ENCODE peak calls at places on chromosome 10, in nine cellular contexts. E, G, J, K, X, L, O, I and F are unnamed samples.

GRCh38 chr10:92849234-92849525 is 860 bp downstream of the EXOC6 start:
- DNase-seq in E (no peak), G (no peak), J (no peak), K (no peak), X (no peak), L (no peak), O (no peak), I (no peak), F (no peak)

GRCh38 chr10:58993480-58994221 is 182.8 kb upstream of the PHYHIPL start:
- DNase-seq in E (no peak), G (no peak), J (no peak), K (no peak), X (no peak), L (no peak), O (no peak), I (no peak), F (no peak)

GRCh38 chr10:27461312-27461711 is 42.8 kb upstream of the RAB18 start:
- DNase-seq in E (no peak), G (no peak), J (no peak), K (no peak), X (no peak), L (no peak), O (no peak), I (no peak), F (no peak)

GRCh38 chr10:95767884-95768556 is 12.1 kb downstream of the ENTPD1 start:
- DNase-seq in E (no peak), G (no peak), J (peak; percentile 5), K (no peak), X (no peak), L (no peak), O (peak; percentile 13), I (no peak), F (no peak)

GRCh38 chr10:106175760-106176377 is 988.6 kb downstream of the SORCS1 start:
- DNase-seq in E (peak; percentile 21), G (peak; percentile 14), J (no peak), K (no peak), X (no peak), L (no peak), O (peak; percentile 12), I (no peak), F (no peak)

GRCh38 chr10:90352288-90352687 is 505.6 kb downstream of the HTR7 start:
- DNase-seq in E (peak; percentile 18), G (peak; percentile 15), J (no peak), K (no peak), X (no peak), L (no peak), O (no peak), I (no peak), F (no peak)

GRCh38 chr10:17109475-17110207 is 20.0 kb downstream of the CUBN start:
- DNase-seq in E (no peak), G (no peak), J (no peak), K (no peak), X (no peak), L (no peak), O (peak; percentile 19), I (no peak), F (no peak)

GRCh38 chr10:112653215-112653614 is 206.2 kb downstream of the VTI1A start:
- DNase-seq in E (no peak), G (no peak), J (no peak), K (no peak), X (no peak), L (no peak), O (no peak), I (no peak), F (no peak)

GRCh38 chr10:114276066-114276465 is 37.0 kb downstream of the VWA2 start:
- DNase-seq in E (no peak), G (no peak), J (no peak), K (no peak), X (no peak), L (no peak), O (no peak), I (no peak), F (no peak)

GRCh38 chr10:103772096-103772845 is 83.1 kb downstream of the SH3PXD2A start:
- DNase-seq in E (peak; percentile 97), G (peak; percentile 81), J (peak; percentile 92), K (peak; percentile 72), X (peak; percentile 57), L (peak; percentile 54), O (peak; percentile 36), I (peak; percentile 85), F (peak; percentile 83)

GRCh38 chr10:101015582-101015973 is 15.4 kb downstream of the PDZD7 start:
- DNase-seq in E (no peak), G (no peak), J (no peak), K (no peak), X (no peak), L (no peak), O (no peak), I (no peak), F (no peak)

GRCh38 chr10:44723654-44724053 is 187.5 kb upstream of the TMEM72 start:
- DNase-seq in E (no peak), G (no peak), J (peak; percentile 82), K (no peak), X (no peak), L (no peak), O (no peak), I (no peak), F (no peak)

DNA sequence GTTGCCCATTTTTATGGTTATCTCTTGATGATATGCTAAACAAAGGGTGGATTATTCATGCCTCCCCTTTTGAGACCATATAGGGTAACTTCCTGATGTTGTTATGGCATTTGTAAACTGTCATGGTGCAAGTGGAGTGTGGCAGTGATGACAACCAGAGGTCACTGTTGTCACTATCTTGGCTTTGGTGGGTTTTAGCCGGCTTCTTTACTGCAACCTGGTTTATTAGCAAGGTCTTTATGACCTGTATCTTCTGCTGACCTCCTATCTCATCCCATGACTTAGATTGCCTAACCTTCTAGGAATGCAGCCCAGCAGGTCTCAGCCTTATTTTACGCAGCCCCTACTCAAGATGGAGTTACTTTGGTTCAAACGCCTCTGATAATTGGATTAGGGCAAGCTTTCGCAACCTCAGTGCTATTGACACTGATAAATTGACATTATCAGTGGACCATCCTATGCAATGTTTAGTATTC is 36.9 kb downstream of the BAG3 start:
- DNase-seq in E (peak; percentile 98), G (peak; percentile 54), J (no peak), K (no peak), X (no peak), L (no peak), O (no peak), I (no peak), F (no peak)
- H3K4me3 ChIP-seq in E (no peak overlapping the region), G (no peak overlapping the region), J (no peak overlapping the region), K (no peak overlapping the region), X (no peak overlapping the region), L (no peak overlapping the region), O (no peak overlapping the region), I (no peak overlapping the region), F (no peak overlapping the region)

DNA sequence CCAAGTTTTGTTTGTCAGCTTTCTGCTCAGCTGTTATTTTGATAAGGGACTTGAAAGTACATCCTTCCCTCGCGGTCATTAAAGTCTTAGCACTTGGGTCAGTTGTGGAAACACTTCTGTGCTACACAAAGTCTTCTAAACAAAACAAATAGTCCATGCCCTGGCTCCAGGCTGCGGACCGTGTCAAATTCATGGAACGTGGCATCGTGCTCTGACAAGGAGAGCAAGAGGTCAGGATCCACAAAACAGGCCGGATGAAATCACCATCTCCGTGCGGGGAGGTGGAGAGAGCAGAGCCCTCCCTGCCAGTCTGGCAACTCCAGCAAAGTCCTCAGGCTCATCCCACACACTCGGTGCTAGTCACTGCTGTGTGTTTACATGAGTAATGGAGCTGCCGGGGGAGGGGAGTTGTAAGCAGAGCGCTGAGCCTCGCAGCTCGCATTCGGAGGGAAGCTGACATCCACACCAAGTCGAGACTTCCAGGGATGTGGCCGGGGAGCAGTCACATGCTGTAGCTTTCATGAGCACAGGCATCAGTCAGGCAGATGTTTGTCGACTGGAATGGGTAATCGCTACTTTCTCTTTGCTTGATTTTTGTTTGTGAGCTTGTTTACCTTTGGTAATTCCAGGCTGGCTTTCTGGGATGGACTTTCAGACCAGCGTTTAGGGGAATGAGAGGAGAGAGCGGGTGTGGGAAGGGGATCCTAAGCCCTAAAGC is 147.6 kb downstream of the ARID5B start:
- DNase-seq in E (peak; percentile 98), G (peak; percentile 76), J (peak; percentile 91), K (peak; percentile 48), X (peak; percentile 57), L (peak; percentile 35), O (peak; percentile 82), I (peak; percentile 89), F (peak; percentile 97)
- H3K4me3 ChIP-seq in E (no peak overlapping the region), G (peak overlapping the region; percentile 11), J (peak overlapping the region; percentile 76), K (no peak overlapping the region), X (peak overlapping the region; percentile 17), L (peak overlapping the region; percentile 47), O (peak overlapping the region; percentile 37), I (peak overlapping the region; percentile 76), F (peak overlapping the region; percentile 77)

DNA sequence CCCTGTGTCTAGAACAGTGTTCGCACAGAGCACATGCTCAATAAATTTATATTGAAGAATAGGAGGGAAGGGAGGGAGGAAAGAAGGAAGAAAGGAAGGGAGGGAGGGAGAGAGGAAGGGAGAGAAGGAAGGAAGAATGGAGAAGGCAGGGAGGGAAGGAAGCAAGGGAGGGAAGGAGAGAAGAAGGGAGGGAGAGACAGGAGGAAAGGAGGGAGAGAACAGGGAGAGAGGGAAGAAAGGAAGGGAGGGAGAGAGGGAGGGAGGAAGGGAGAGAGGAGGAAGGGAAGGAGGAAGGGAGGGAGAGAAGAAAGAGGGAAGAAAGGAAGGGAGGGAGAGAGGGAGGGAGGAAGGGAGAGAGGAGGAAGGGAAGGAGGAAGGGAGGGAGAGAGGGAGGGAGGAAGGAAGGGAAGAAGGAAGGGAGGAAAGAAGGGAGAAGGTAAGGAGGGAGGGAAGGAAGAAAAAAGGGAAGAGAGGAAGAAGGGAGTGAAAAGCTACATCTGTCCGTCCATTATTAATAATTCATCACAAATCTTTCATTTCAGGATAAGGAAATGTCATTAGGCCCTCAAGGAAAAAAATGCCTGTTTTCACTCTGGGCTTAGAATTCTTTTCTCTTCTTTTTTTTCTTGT is 79.7 kb downstream of the GRK5 start:
- DNase-seq in E (no peak), G (no peak), J (no peak), K (no peak), X (no peak), L (no peak), O (no peak), I (no peak), F (no peak)
- H3K4me3 ChIP-seq in E (no peak overlapping the region), G (no peak overlapping the region), J (no peak overlapping the region), K (no peak overlapping the region), X (no peak overlapping the region), L (no peak overlapping the region), O (no peak overlapping the region), I (no peak overlapping the region), F (no peak overlapping the region)

GRCh38 chr10:70399177-70399576 is 4.8 kb upstream of the EIF4EBP2 start:
- DNase-seq in E (no peak), G (no peak), J (no peak), K (no peak), X (no peak), L (no peak), O (no peak), I (no peak), F (no peak)

GRCh38 chr10:70403483-70404035 is 386 bp upstream of the EIF4EBP2 start:
- DNase-seq in E (no peak), G (no peak), J (no peak), K (no peak), X (no peak), L (no peak), O (no peak), I (no peak), F (no peak)

GRCh38 chr10:70404906-70405824 is 1.2 kb downstream of the EIF4EBP2 start:
- DNase-seq in E (peak; percentile 79), G (peak; percentile 57), J (peak; percentile 95), K (no peak), X (peak; percentile 69), L (peak; percentile 22), O (peak; percentile 81), I (peak; percentile 83), F (peak; percentile 96)

GRCh38 chr10:70409772-70410171 is 5.8 kb downstream of the EIF4EBP2 start:
- DNase-seq in E (no peak), G (no peak), J (no peak), K (no peak), X (no peak), L (no peak), O (no peak), I (no peak), F (no peak)

GRCh38 chr10:70404036-70404905 is at the start of gene EIF4EBP2:
- DNase-seq in E (peak; percentile 97), G (peak; percentile 96), J (peak; percentile 83), K (peak; percentile 95), X (peak; percentile 99), L (peak; percentile 96), O (peak; percentile 96), I (peak; percentile 98), F (peak; percentile 99)
- H3K4me3 ChIP-seq in E (peak within 1 kb of the TSS; percentile 52), G (peak within 1 kb of the TSS; percentile 94), J (peak within 1 kb of the TSS; percentile 94), K (peak within 1 kb of the TSS; percentile 97), X (peak within 1 kb of the TSS; percentile 55), L (peak within 1 kb of the TSS; percentile 78), O (peak within 1 kb of the TSS; percentile 58), I (peak within 1 kb of the TSS; percentile 100), F (peak within 1 kb of the TSS; percentile 83)